ENCODE peak calls at places on chromosomes 2 and 18, in six cellular contexts. One of them, this sample, is unnamed.
A peak's percentile ranks its signal among the peaks of the same experiment; 100 is the strongest.

GRCh38 chr2:9247786-9248185 is 41.2 kb downstream of the ASAP2 start:
- DNase-seq in GM06990: no peak
- DNase-seq in naive thymus-derived CD4-positive, alpha-beta T cell: no peak
- DNase-seq in uterus: no peak
- DNase-seq in tibial nerve: no peak
- DNase-seq in stomach: peak; percentile 52
- DNase-seq in this sample: no peak

GRCh38 chr2:172283476-172283875 is 143.9 kb upstream of the ITGA6 start:
- DNase-seq in GM06990: no peak
- DNase-seq in naive thymus-derived CD4-positive, alpha-beta T cell: no peak
- DNase-seq in uterus: no peak
- DNase-seq in tibial nerve: no peak
- DNase-seq in stomach: no peak
- DNase-seq in this sample: no peak

GRCh38 chr2:144660518-144661316 is 140.8 kb upstream of the ZEB2 start:
- DNase-seq in GM06990: no peak
- DNase-seq in naive thymus-derived CD4-positive, alpha-beta T cell: no peak
- DNase-seq in uterus: no peak
- DNase-seq in tibial nerve: no peak
- DNase-seq in stomach: no peak
- DNase-seq in this sample: no peak

GRCh38 chr18:45657357-45658335 is 42.4 kb downstream of the SLC14A2 start:
- DNase-seq in GM06990: no peak
- DNase-seq in naive thymus-derived CD4-positive, alpha-beta T cell: peak; percentile 44
- DNase-seq in uterus: no peak
- DNase-seq in tibial nerve: no peak
- DNase-seq in stomach: no peak
- DNase-seq in this sample: no peak

GRCh38 chr18:57853133-57853532 is 50.0 kb upstream of the ATP8B1 start:
- DNase-seq in GM06990: no peak
- DNase-seq in naive thymus-derived CD4-positive, alpha-beta T cell: no peak
- DNase-seq in uterus: no peak
- DNase-seq in tibial nerve: no peak
- DNase-seq in stomach: no peak
- DNase-seq in this sample: no peak

GRCh38 chr2:196284033-196284844 is 112.9 kb upstream of the STK17B start:
- DNase-seq in GM06990: no peak
- DNase-seq in naive thymus-derived CD4-positive, alpha-beta T cell: no peak
- DNase-seq in uterus: no peak
- DNase-seq in tibial nerve: peak; percentile 19
- DNase-seq in stomach: no peak
- DNase-seq in this sample: no peak

GRCh38 chr2:86464654-86465053 is 23.5 kb downstream of the KDM3A start:
- DNase-seq in GM06990: no peak
- DNase-seq in naive thymus-derived CD4-positive, alpha-beta T cell: no peak
- DNase-seq in uterus: no peak
- DNase-seq in tibial nerve: no peak
- DNase-seq in stomach: no peak
- DNase-seq in this sample: no peak

GRCh38 chr2:63034575-63034974 is 16.1 kb upstream of the OTX1 start:
- DNase-seq in GM06990: no peak
- DNase-seq in naive thymus-derived CD4-positive, alpha-beta T cell: no peak
- DNase-seq in uterus: no peak
- DNase-seq in tibial nerve: no peak
- DNase-seq in stomach: no peak
- DNase-seq in this sample: no peak

GRCh38 chr2:55231546-55232083 is 478 bp downstream of the CLHC1 start:
- DNase-seq in GM06990: no peak
- DNase-seq in naive thymus-derived CD4-positive, alpha-beta T cell: no peak
- DNase-seq in uterus: no peak
- DNase-seq in tibial nerve: no peak
- DNase-seq in stomach: no peak
- DNase-seq in this sample: no peak

GRCh38 chr2:199590323-199590915 is 132.7 kb upstream of the SATB2 start:
- DNase-seq in GM06990: no peak
- DNase-seq in naive thymus-derived CD4-positive, alpha-beta T cell: no peak
- DNase-seq in uterus: no peak
- DNase-seq in tibial nerve: no peak
- DNase-seq in stomach: no peak
- DNase-seq in this sample: no peak

GRCh38 chr2:181046833-181047232 is 66.4 kb downstream of the UBE2E3 start:
- DNase-seq in GM06990: no peak
- DNase-seq in naive thymus-derived CD4-positive, alpha-beta T cell: no peak
- DNase-seq in uterus: no peak
- DNase-seq in tibial nerve: no peak
- DNase-seq in stomach: no peak
- DNase-seq in this sample: no peak
- H3K27me3 ChIP-seq in GM06990: no peaks in the 10 kb centered on the region
- H3K27me3 ChIP-seq in naive thymus-derived CD4-positive, alpha-beta T cell: no peaks in the 10 kb centered on the region
- H3K27me3 ChIP-seq in uterus: no peaks in the 10 kb centered on the region
- H3K27me3 ChIP-seq in tibial nerve: no peaks in the 10 kb centered on the region
- H3K27me3 ChIP-seq in stomach: no peaks in the 10 kb centered on the region
- H3K27me3 ChIP-seq in this sample: no peaks in the 10 kb centered on the region

GRCh38 chr2:207362716-207363115 is 167.0 kb upstream of the CREB1 start:
- DNase-seq in GM06990: no peak
- DNase-seq in naive thymus-derived CD4-positive, alpha-beta T cell: no peak
- DNase-seq in uterus: no peak
- DNase-seq in tibial nerve: no peak
- DNase-seq in stomach: no peak
- DNase-seq in this sample: no peak
- H3K27me3 ChIP-seq in GM06990: no peaks in the 10 kb centered on the region
- H3K27me3 ChIP-seq in naive thymus-derived CD4-positive, alpha-beta T cell: no peaks in the 10 kb centered on the region
- H3K27me3 ChIP-seq in uterus: no peaks in the 10 kb centered on the region
- H3K27me3 ChIP-seq in tibial nerve: no peaks in the 10 kb centered on the region
- H3K27me3 ChIP-seq in stomach: no peaks in the 10 kb centered on the region
- H3K27me3 ChIP-seq in this sample: no peaks in the 10 kb centered on the region

GRCh38 chr2:66377832-66378231 is 57.1 kb upstream of the MEIS1 start:
- DNase-seq in GM06990: no peak
- DNase-seq in naive thymus-derived CD4-positive, alpha-beta T cell: no peak
- DNase-seq in uterus: no peak
- DNase-seq in tibial nerve: no peak
- DNase-seq in stomach: no peak
- DNase-seq in this sample: no peak
- H3K27me3 ChIP-seq in GM06990: no peaks in the 10 kb centered on the region
- H3K27me3 ChIP-seq in naive thymus-derived CD4-positive, alpha-beta T cell: no peaks in the 10 kb centered on the region
- H3K27me3 ChIP-seq in uterus: no peaks in the 10 kb centered on the region
- H3K27me3 ChIP-seq in tibial nerve: no peaks in the 10 kb centered on the region
- H3K27me3 ChIP-seq in stomach: no peaks in the 10 kb centered on the region
- H3K27me3 ChIP-seq in this sample: no peaks in the 10 kb centered on the region

DNA sequence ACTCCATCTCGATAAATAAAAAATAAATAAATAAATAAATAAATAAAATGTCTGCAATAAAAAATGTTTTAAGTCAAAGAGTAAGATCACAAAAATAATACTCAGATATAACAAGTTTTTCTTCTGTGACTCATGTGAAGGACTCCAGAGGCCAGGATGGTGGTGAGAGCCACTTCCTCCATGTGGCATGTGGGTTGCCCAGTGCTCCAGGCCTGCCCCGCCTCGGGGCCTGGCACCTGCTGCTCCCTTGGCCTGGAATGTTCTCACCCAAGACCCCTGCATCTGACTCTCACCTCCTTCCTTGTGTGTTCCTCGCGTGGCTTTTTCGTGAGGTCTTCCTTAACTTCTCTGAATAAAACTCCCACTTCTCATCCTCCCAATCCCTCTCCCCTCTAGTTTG is 77.4 kb upstream of the LDLRAD4 start:
- DNase-seq in GM06990: no peak
- DNase-seq in naive thymus-derived CD4-positive, alpha-beta T cell: no peak
- DNase-seq in uterus: no peak
- DNase-seq in tibial nerve: no peak
- DNase-seq in stomach: no peak
- DNase-seq in this sample: no peak
- H3K27me3 ChIP-seq in GM06990: no peaks in the 10 kb centered on the region
- H3K27me3 ChIP-seq in naive thymus-derived CD4-positive, alpha-beta T cell: no peaks in the 10 kb centered on the region
- H3K27me3 ChIP-seq in uterus: no peaks in the 10 kb centered on the region
- H3K27me3 ChIP-seq in tibial nerve: peaks cover 10% of the 10 kb centered on the region
- H3K27me3 ChIP-seq in stomach: peaks cover 17% of the 10 kb centered on the region
- H3K27me3 ChIP-seq in this sample: no peaks in the 10 kb centered on the region

GRCh38 chr2:72148975-72149555 is 1.4 kb upstream of the CYP26B1 start:
- DNase-seq in GM06990: no peak
- DNase-seq in naive thymus-derived CD4-positive, alpha-beta T cell: no peak
- DNase-seq in uterus: peak; percentile 14
- DNase-seq in tibial nerve: no peak
- DNase-seq in stomach: peak; percentile 39
- DNase-seq in this sample: peak; percentile 24
- H3K27me3 ChIP-seq in GM06990: peaks cover 2% of the 10 kb centered on the region
- H3K27me3 ChIP-seq in naive thymus-derived CD4-positive, alpha-beta T cell: peaks cover 22% of the 10 kb centered on the region
- H3K27me3 ChIP-seq in uterus: peaks cover 39% of the 10 kb centered on the region
- H3K27me3 ChIP-seq in tibial nerve: peaks cover 63% of the 10 kb centered on the region
- H3K27me3 ChIP-seq in stomach: peaks cover 96% of the 10 kb centered on the region
- H3K27me3 ChIP-seq in this sample: peaks cover 70% of the 10 kb centered on the region

This sample was measured in heart right ventricle.